ENCODE peak calls at places on chromosome 2, in seven cellular contexts. One of them, this sample, is unnamed.

GRCh38 chr2:222058830-222059229 is 240.0 kb downstream of the PAX3 start:
- DNase-seq in breast epithelium: no peak
- DNase-seq in uterus: no peak
- DNase-seq in cardiac muscle cell: no peak
- DNase-seq in HCT116: no peak
- DNase-seq in tibial artery: no peak
- DNase-seq in AG04449: no peak
- DNase-seq in this sample: no peak

GRCh38 chr2:71898851-71899681 is 248.6 kb downstream of the CYP26B1 start:
- DNase-seq in breast epithelium: no peak
- DNase-seq in uterus: no peak
- DNase-seq in cardiac muscle cell: no peak
- DNase-seq in HCT116: no peak
- DNase-seq in tibial artery: no peak
- DNase-seq in AG04449: no peak
- DNase-seq in this sample: no peak

GRCh38 chr2:167114018-167114417 is 225.7 kb downstream of the XIRP2 start:
- DNase-seq in breast epithelium: no peak
- DNase-seq in uterus: no peak
- DNase-seq in cardiac muscle cell: no peak
- DNase-seq in HCT116: no peak
- DNase-seq in tibial artery: no peak
- DNase-seq in AG04449: no peak
- DNase-seq in this sample: no peak

GRCh38 chr2:16038586-16038985 is 98.2 kb downstream of the MYCN start:
- DNase-seq in breast epithelium: no peak
- DNase-seq in uterus: no peak
- DNase-seq in cardiac muscle cell: no peak
- DNase-seq in HCT116: no peak
- DNase-seq in tibial artery: no peak
- DNase-seq in AG04449: no peak
- DNase-seq in this sample: no peak

GRCh38 chr2:20507166-20507692 is 60.4 kb downstream of the RHOB start:
- DNase-seq in breast epithelium: no peak
- DNase-seq in uterus: no peak
- DNase-seq in cardiac muscle cell: no peak
- DNase-seq in HCT116: no peak
- DNase-seq in tibial artery: no peak
- DNase-seq in AG04449: no peak
- DNase-seq in this sample: peak; percentile 85

GRCh38 chr2:43057742-43058706 is 168.4 kb downstream of the ZFP36L2 start:
- DNase-seq in breast epithelium: no peak
- DNase-seq in uterus: no peak
- DNase-seq in cardiac muscle cell: no peak
- DNase-seq in HCT116: no peak
- DNase-seq in tibial artery: no peak
- DNase-seq in AG04449: no peak
- DNase-seq in this sample: no peak

GRCh38 chr2:158391876-158392275 is 64.7 kb downstream of the CCDC148 start:
- DNase-seq in breast epithelium: no peak
- DNase-seq in uterus: no peak
- DNase-seq in cardiac muscle cell: no peak
- DNase-seq in HCT116: peak; percentile 6
- DNase-seq in tibial artery: no peak
- DNase-seq in AG04449: no peak
- DNase-seq in this sample: peak; percentile 3

GRCh38 chr2:97740590-97741182 is 27.3 kb downstream of the ZAP70 start:
- DNase-seq in breast epithelium: no peak
- DNase-seq in uterus: no peak
- DNase-seq in cardiac muscle cell: peak; percentile 41
- DNase-seq in HCT116: peak; percentile 29
- DNase-seq in tibial artery: no peak
- DNase-seq in AG04449: no peak
- DNase-seq in this sample: peak; percentile 61

GRCh38 chr2:113227290-113227689 is 51.4 kb downstream of the PAX8 start:
- DNase-seq in breast epithelium: no peak
- DNase-seq in uterus: no peak
- DNase-seq in cardiac muscle cell: no peak
- DNase-seq in HCT116: no peak
- DNase-seq in tibial artery: no peak
- DNase-seq in AG04449: no peak
- DNase-seq in this sample: no peak

GRCh38 chr2:204771693-204772092 is 226.4 kb downstream of the PARD3B start:
- DNase-seq in breast epithelium: no peak
- DNase-seq in uterus: no peak
- DNase-seq in cardiac muscle cell: no peak
- DNase-seq in HCT116: no peak
- DNase-seq in tibial artery: no peak
- DNase-seq in AG04449: no peak
- DNase-seq in this sample: no peak

GRCh38 chr2:146821836-146822316 is 1023.0 kb upstream of the ACVR2A start:
- DNase-seq in breast epithelium: no peak
- DNase-seq in uterus: no peak
- DNase-seq in cardiac muscle cell: peak; percentile 54
- DNase-seq in HCT116: no peak
- DNase-seq in tibial artery: no peak
- DNase-seq in AG04449: no peak
- DNase-seq in this sample: no peak

GRCh38 chr2:84486436-84487115 is 27.5 kb upstream of the SUCLG1 start:
- DNase-seq in breast epithelium: peak; percentile 18
- DNase-seq in uterus: no peak
- DNase-seq in cardiac muscle cell: peak; percentile 94
- DNase-seq in HCT116: no peak
- DNase-seq in tibial artery: no peak
- DNase-seq in AG04449: no peak
- DNase-seq in this sample: no peak

GRCh38 chr2:216215991-216216390 is 106.8 kb downstream of the XRCC5 start:
- DNase-seq in breast epithelium: no peak
- DNase-seq in uterus: no peak
- DNase-seq in cardiac muscle cell: peak; percentile 24
- DNase-seq in HCT116: no peak
- DNase-seq in tibial artery: no peak
- DNase-seq in AG04449: no peak
- DNase-seq in this sample: peak; percentile 38

GRCh38 chr2:100273387-100273786 is 48.9 kb downstream of the LONRF2 start:
- DNase-seq in breast epithelium: no peak
- DNase-seq in uterus: no peak
- DNase-seq in cardiac muscle cell: no peak
- DNase-seq in HCT116: no peak
- DNase-seq in tibial artery: no peak
- DNase-seq in AG04449: no peak
- DNase-seq in this sample: no peak

DNA sequence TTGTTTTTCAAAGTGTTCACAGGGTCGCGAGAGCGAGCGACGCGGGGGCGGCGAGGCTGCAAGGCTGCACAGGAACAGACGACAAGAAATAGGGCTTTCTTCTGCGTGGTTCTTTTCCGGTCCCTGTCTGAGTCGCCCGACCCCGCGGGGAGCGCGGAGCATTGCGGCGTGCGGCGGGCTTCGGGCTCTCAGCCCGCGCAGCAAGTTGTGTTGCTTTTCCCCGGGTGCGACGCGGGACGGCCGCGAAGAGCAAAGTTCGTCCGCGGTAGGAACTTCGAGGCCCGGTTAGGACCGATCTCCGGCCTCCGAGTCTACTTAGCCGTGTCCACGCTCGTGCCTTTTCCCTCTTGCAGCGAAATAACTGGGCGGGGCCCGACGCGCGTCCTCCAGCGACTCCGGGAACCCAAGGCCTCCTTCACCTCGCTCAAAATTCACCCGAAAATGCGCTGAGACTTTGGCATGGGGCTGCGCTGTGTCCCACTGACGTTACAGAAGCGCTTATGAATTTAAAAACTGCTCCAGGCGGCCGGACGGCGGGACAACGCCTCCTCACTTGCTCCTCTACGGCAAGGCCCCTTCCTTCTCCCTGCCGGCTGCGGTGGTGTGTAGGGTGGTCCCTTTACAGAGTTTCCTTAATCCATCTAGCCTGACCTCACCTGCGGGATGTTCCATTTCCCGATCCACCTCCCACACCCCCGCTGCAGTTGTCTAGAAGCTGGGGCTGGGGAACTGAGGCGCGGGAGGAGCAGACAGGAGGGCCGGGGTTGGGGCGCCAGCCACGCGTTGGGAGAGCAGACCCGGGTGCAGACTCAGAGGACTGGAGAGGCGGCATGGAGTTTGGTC is 1.5 kb upstream of the BCL2L11 start:
- DNase-seq in breast epithelium: no peak
- DNase-seq in uterus: peak; percentile 21
- DNase-seq in cardiac muscle cell: no peak
- DNase-seq in HCT116: no peak
- DNase-seq in tibial artery: no peak
- DNase-seq in AG04449: no peak
- DNase-seq in this sample: peak; percentile 26
- H3K4me3 ChIP-seq in breast epithelium: peak overlapping the region; percentile 90
- H3K4me3 ChIP-seq in uterus: no peak overlapping the region
- H3K4me3 ChIP-seq in cardiac muscle cell: peak overlapping the region; percentile 56
- H3K4me3 ChIP-seq in HCT116: no peak overlapping the region
- H3K4me3 ChIP-seq in tibial artery: peak overlapping the region; percentile 77
- H3K4me3 ChIP-seq in AG04449: peak overlapping the region; percentile 3
- H3K4me3 ChIP-seq in this sample: no peak overlapping the region

GRCh38 chr2:27445155-27445554 is 3.0 kb downstream of the KRTCAP3 start:
- DNase-seq in breast epithelium: no peak
- DNase-seq in uterus: no peak
- DNase-seq in cardiac muscle cell: no peak
- DNase-seq in HCT116: no peak
- DNase-seq in tibial artery: no peak
- DNase-seq in AG04449: no peak
- DNase-seq in this sample: no peak

GRCh38 chr2:27442981-27443323 is 771 bp downstream of the KRTCAP3 start:
- DNase-seq in breast epithelium: no peak
- DNase-seq in uterus: no peak
- DNase-seq in cardiac muscle cell: no peak
- DNase-seq in HCT116: no peak
- DNase-seq in tibial artery: no peak
- DNase-seq in AG04449: no peak
- DNase-seq in this sample: no peak

GRCh38 chr2:27441226-27441926 is 805 bp upstream of the KRTCAP3 start:
- DNase-seq in breast epithelium: no peak
- DNase-seq in uterus: no peak
- DNase-seq in cardiac muscle cell: no peak
- DNase-seq in HCT116: no peak
- DNase-seq in tibial artery: no peak
- DNase-seq in AG04449: no peak
- DNase-seq in this sample: no peak

GRCh38 chr2:27442282-27442980 is at the start of gene KRTCAP3:
- DNase-seq in breast epithelium: peak; percentile 29
- DNase-seq in uterus: no peak
- DNase-seq in cardiac muscle cell: no peak
- DNase-seq in HCT116: peak; percentile 42
- DNase-seq in tibial artery: no peak
- DNase-seq in AG04449: no peak
- DNase-seq in this sample: peak; percentile 28

DNA sequence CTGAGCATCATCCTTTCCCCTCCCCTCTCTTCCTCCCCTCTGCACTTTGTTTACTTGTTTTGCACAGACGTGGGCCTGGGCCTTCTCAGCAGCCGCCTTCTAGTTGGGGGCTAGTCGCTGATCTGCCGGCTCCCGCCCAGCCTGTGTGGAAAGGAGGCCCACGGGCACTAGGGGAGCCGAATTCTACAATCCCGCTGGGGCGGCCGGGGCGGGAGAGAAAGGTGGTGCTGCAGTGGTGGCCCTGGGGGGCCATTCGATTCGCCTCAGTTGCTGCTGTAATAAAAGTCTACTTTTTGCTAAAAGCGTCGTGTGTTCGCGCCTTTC is 261 bp upstream of the KRTCAP3 start:
- DNase-seq in breast epithelium: no peak
- DNase-seq in uterus: no peak
- DNase-seq in cardiac muscle cell: no peak
- DNase-seq in HCT116: no peak
- DNase-seq in tibial artery: no peak
- DNase-seq in AG04449: no peak
- DNase-seq in this sample: no peak
- TF ChIP-seq CTCF in breast epithelium: no peak
- TF ChIP-seq CTCF in uterus: peak; percentile 10
- TF ChIP-seq CTCF in cardiac muscle cell: no peak
- TF ChIP-seq CTCF in HCT116: no peak
- TF ChIP-seq CTCF in tibial artery: no peak
- TF ChIP-seq CTCF in AG04449: no peak
- TF ChIP-seq CTCF in this sample: no peak

DNA sequence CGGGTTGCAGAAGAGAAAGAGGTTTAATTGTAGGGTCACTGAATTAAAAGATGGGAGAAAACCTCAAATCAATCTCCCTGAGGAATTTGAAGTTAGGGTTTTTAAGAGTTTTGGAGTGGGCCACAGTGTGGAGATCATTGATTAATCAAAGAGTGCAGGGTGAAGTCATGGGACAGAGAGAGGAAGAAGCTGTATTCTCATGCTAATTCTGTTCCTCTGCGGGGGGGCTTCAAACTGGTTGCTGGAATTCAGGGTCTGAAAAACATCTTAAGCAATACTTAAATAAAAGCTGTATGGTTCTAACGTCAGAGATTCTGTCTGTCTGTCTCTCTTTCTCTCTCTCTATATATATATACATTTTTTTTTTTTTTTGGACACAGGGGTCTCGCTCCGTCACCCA is 169.8 kb upstream of the SPATS2L start:
- DNase-seq in breast epithelium: no peak
- DNase-seq in uterus: no peak
- DNase-seq in cardiac muscle cell: no peak
- DNase-seq in HCT116: no peak
- DNase-seq in tibial artery: no peak
- DNase-seq in AG04449: no peak
- DNase-seq in this sample: no peak
- H3K4me3 ChIP-seq in breast epithelium: no peak overlapping the region
- H3K4me3 ChIP-seq in uterus: no peak overlapping the region
- H3K4me3 ChIP-seq in cardiac muscle cell: no peak overlapping the region
- H3K4me3 ChIP-seq in HCT116: no peak overlapping the region
- H3K4me3 ChIP-seq in tibial artery: no peak overlapping the region
- H3K4me3 ChIP-seq in AG04449: no peak overlapping the region
- H3K4me3 ChIP-seq in this sample: no peak overlapping the region

DNA sequence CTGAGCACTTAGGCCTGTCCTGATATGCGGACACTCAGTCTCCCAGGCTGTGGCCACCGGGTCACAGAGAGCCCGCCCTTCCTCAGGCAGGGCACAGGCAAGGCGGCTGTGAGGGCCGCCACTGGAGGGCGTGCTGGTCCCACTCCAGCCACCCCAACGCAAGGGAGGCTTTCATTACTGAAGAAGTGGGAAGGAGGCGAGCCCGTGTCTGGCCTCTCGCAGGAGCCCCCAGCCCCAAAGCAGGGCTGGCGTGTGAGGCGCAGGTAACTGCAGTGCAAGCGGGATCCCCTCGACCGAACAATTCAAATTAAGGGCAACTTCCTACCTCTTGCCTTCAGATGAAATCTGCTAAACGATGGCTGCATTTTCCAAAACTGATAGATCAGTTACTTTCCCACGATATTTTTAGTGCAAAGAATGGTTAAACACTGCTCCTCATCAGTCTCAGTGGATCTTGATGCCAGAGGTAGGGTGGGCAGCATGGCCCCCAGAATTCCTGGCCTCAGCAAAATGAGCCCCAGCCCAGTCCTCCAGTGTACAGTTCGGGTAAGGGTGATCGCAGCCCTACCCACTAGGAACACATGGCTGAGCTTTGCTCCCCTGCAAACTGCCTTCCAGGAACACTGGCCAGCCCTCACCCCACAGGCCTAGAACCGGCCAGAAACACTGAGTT is 97.2 kb downstream of the SEPTIN10 start:
- DNase-seq in breast epithelium: no peak
- DNase-seq in uterus: no peak
- DNase-seq in cardiac muscle cell: peak; percentile 60
- DNase-seq in HCT116: peak; percentile 33
- DNase-seq in tibial artery: no peak
- DNase-seq in AG04449: no peak
- DNase-seq in this sample: peak; percentile 53
- TF ChIP-seq CTCF in breast epithelium: no peak
- TF ChIP-seq CTCF in uterus: no peak
- TF ChIP-seq CTCF in cardiac muscle cell: peak; percentile 85
- TF ChIP-seq CTCF in HCT116: peak; percentile 94
- TF ChIP-seq CTCF in tibial artery: peak; percentile 14
- TF ChIP-seq CTCF in AG04449: peak; percentile 72
- TF ChIP-seq CTCF in this sample: peak; percentile 65

This sample was measured in GM12865.